ENCODE peak calls at places on chromosome 5, in ten cellular contexts. V, I, Q, U, Y, H, O, G, C and S are unnamed samples.

GRCh38 chr5:10073705-10074104 is 176.0 kb downstream of the ATPSCKMT start:
- DNase-seq in V (no peak), I (no peak), Q (no peak), U (no peak), Y (no peak), H (no peak), O (no peak), G (no peak), C (peak; percentile 10), S (no peak)

GRCh38 chr5:28190011-28190410 is 1151.6 kb upstream of the CDH9 start:
- DNase-seq in V (no peak), I (no peak), Q (peak; percentile 29), U (no peak), Y (no peak), H (no peak), O (no peak), G (no peak), C (no peak), S (no peak)

GRCh38 chr5:128254789-128255188 is 171.2 kb downstream of the SLC12A2 start:
- DNase-seq in V (no peak), I (no peak), Q (no peak), U (no peak), Y (no peak), H (no peak), O (no peak), G (no peak), C (no peak), S (no peak)

GRCh38 chr5:109655841-109656240 is 33.9 kb upstream of the MAN2A1 start:
- DNase-seq in V (no peak), I (no peak), Q (no peak), U (no peak), Y (no peak), H (no peak), O (no peak), G (no peak), C (peak; percentile 47), S (no peak)

GRCh38 chr5:64665243-64665642 is 25.1 kb upstream of the SHISAL2B start:
- DNase-seq in V (no peak), I (no peak), Q (no peak), U (no peak), Y (no peak), H (no peak), O (no peak), G (no peak), C (no peak), S (no peak)

GRCh38 chr5:149667084-149667826 is 62.9 kb upstream of the PPARGC1B start:
- DNase-seq in V (peak; percentile 78), I (no peak), Q (peak; percentile 47), U (no peak), Y (no peak), H (peak; percentile 29), O (no peak), G (no peak), C (peak; percentile 27), S (peak; percentile 77)

GRCh38 chr5:10501554-10502075 is 59.9 kb downstream of the ROPN1L start:
- DNase-seq in V (no peak), I (no peak), Q (no peak), U (no peak), Y (no peak), H (peak; percentile 40), O (no peak), G (no peak), C (no peak), S (no peak)

GRCh38 chr5:108367679-108368334 is 14.1 kb downstream of the FBXL17 start:
- DNase-seq in V (no peak), I (no peak), Q (no peak), U (no peak), Y (no peak), H (no peak), O (no peak), G (no peak), C (no peak), S (no peak)

GRCh38 chr5:110371011-110371724 is 355.3 kb downstream of the TMEM232 start:
- DNase-seq in V (no peak), I (no peak), Q (no peak), U (no peak), Y (no peak), H (no peak), O (no peak), G (no peak), C (no peak), S (no peak)

GRCh38 chr5:115184780-115185179 is 15.1 kb upstream of the TRIM36 start:
- DNase-seq in V (no peak), I (no peak), Q (no peak), U (no peak), Y (no peak), H (no peak), O (no peak), G (no peak), C (peak; percentile 29), S (no peak)

GRCh38 chr5:134141346-134142050 is 27.0 kb downstream of the TCF7 start:
- DNase-seq in V (peak; percentile 55), I (no peak), Q (no peak), U (no peak), Y (peak; percentile 42), H (no peak), O (no peak), G (no peak), C (peak; percentile 46), S (no peak)

GRCh38 chr5:180119886-180120220 is 48.3 kb upstream of the RNF130 start:
- DNase-seq in V (no peak), I (no peak), Q (no peak), U (no peak), Y (no peak), H (no peak), O (no peak), G (no peak), C (no peak), S (no peak)
- H3K4me1 ChIP-seq in V (no peaks in the 10 kb centered on the region), I (no peaks in the 10 kb centered on the region), Q (no peaks in the 10 kb centered on the region), U (no peaks in the 10 kb centered on the region), Y (no peaks in the 10 kb centered on the region), H (no peaks in the 10 kb centered on the region), O (no peaks in the 10 kb centered on the region), G (no peaks in the 10 kb centered on the region), C (no peaks in the 10 kb centered on the region), S (no peaks in the 10 kb centered on the region)

GRCh38 chr5:135242021-135242480 is 157.0 kb downstream of the MACROH2A1 start:
- DNase-seq in V (peak; percentile 28), I (no peak), Q (no peak), U (no peak), Y (peak; percentile 48), H (peak; percentile 43), O (no peak), G (no peak), C (peak; percentile 72), S (peak; percentile 90)

GRCh38 chr5:135240283-135240633 is 158.8 kb downstream of the MACROH2A1 start:
- DNase-seq in V (no peak), I (no peak), Q (no peak), U (no peak), Y (peak; percentile 21), H (no peak), O (no peak), G (no peak), C (no peak), S (no peak)

GRCh38 chr5:135240781-135241360 is 158.2 kb downstream of the MACROH2A1 start:
- DNase-seq in V (no peak), I (no peak), Q (no peak), U (no peak), Y (peak; percentile 39), H (no peak), O (no peak), G (no peak), C (no peak), S (peak; percentile 0)

GRCh38 chr5:135242496-135243193 is 156.4 kb downstream of the MACROH2A1 start:
- DNase-seq in V (peak; percentile 12), I (no peak), Q (no peak), U (no peak), Y (peak; percentile 92), H (peak; percentile 48), O (peak; percentile 38), G (no peak), C (peak; percentile 77), S (peak; percentile 1)

DNA sequence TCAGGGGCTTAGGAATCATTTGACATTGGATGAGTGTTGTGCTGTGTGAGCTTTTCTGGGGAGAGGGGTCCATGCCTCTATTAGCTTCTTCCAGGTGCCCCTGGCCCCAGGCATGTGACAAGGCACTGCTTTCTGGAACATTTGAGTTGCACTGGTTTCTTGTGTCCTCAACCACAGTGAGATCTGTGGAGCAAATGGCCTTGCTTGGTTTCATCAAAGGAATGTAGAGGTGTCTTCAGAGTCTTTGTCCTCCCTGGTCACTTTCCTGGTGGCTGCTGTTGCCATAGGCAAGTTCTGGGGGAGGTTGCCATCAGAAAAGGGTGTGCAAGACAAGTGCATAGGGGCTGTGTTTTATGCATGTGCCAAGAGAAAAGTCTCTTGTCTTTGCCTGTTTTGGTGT is 157.5 kb downstream of the MACROH2A1 start:
- DNase-seq in V (peak; percentile 15), I (no peak), Q (no peak), U (no peak), Y (no peak), H (no peak), O (no peak), G (no peak), C (no peak), S (no peak)
- H3K4me1 ChIP-seq in V (peaks cover 10% of the 10 kb centered on the region), I (no peaks in the 10 kb centered on the region), Q (peaks cover 39% of the 10 kb centered on the region), U (peaks cover 6% of the 10 kb centered on the region), Y (no peaks in the 10 kb centered on the region), H (peaks cover 38% of the 10 kb centered on the region), O (peaks cover 44% of the 10 kb centered on the region), G (no peaks in the 10 kb centered on the region), C (peaks cover 41% of the 10 kb centered on the region), S (peaks cover 54% of the 10 kb centered on the region)

GRCh38 chr5:178235600-178235998 is 3.0 kb upstream of the PHYKPL start:
- DNase-seq in V (no peak), I (no peak), Q (no peak), U (peak; percentile 18), Y (no peak), H (no peak), O (no peak), G (no peak), C (no peak), S (no peak)
- H3K4me1 ChIP-seq in V (peaks cover 6% of the 10 kb centered on the region), I (peaks cover 82% of the 10 kb centered on the region), Q (peaks cover 14% of the 10 kb centered on the region), U (peaks cover 71% of the 10 kb centered on the region), Y (no peaks in the 10 kb centered on the region), H (peaks cover 6% of the 10 kb centered on the region), O (peaks cover 86% of the 10 kb centered on the region), G (peaks cover 53% of the 10 kb centered on the region), C (peaks cover 19% of the 10 kb centered on the region), S (peaks cover 5% of the 10 kb centered on the region)

GRCh38 chr5:74636149-74636548 is 4.4 kb downstream of the ENC1 start:
- DNase-seq in V (no peak), I (no peak), Q (no peak), U (no peak), Y (no peak), H (no peak), O (no peak), G (no peak), C (no peak), S (no peak)

GRCh38 chr5:74634611-74635286 is 5.8 kb downstream of the ENC1 start:
- DNase-seq in V (no peak), I (no peak), Q (no peak), U (no peak), Y (no peak), H (no peak), O (no peak), G (no peak), C (no peak), S (no peak)

GRCh38 chr5:74631088-74631960 is 9.2 kb downstream of the ENC1 start:
- DNase-seq in V (peak; percentile 87), I (no peak), Q (peak; percentile 78), U (no peak), Y (no peak), H (peak; percentile 71), O (no peak), G (no peak), C (peak; percentile 35), S (peak; percentile 20)

GRCh38 chr5:74632947-74633356 is 7.6 kb downstream of the ENC1 start:
- DNase-seq in V (no peak), I (no peak), Q (peak; percentile 81), U (no peak), Y (no peak), H (peak; percentile 70), O (no peak), G (no peak), C (peak; percentile 68), S (no peak)

GRCh38 chr5:74633710-74634109 is 6.8 kb downstream of the ENC1 start:
- DNase-seq in V (no peak), I (no peak), Q (no peak), U (no peak), Y (no peak), H (no peak), O (no peak), G (no peak), C (no peak), S (peak; percentile 24)
- H3K4me1 ChIP-seq in V (peaks cover 21% of the 10 kb centered on the region), I (peaks cover 30% of the 10 kb centered on the region), Q (peaks cover 76% of the 10 kb centered on the region), U (peaks cover 11% of the 10 kb centered on the region), Y (no peaks in the 10 kb centered on the region), H (peaks cover 37% of the 10 kb centered on the region), O (peaks cover 75% of the 10 kb centered on the region), G (no peaks in the 10 kb centered on the region), C (peaks cover 49% of the 10 kb centered on the region), S (peaks cover 78% of the 10 kb centered on the region)